ENCODE peak calls at places on chromosome 3, in six cellular contexts. S, N, F, T, G and Y are unnamed samples.

GRCh38 chr3:77190281-77190841 is 150.5 kb downstream of the ROBO2 start:
- DNase-seq in S (no peak), N (no peak), F (no peak), T (no peak), G (no peak), Y (no peak)

GRCh38 chr3:13482106-13482690 is 2.1 kb downstream of the HDAC11 start:
- DNase-seq in S (no peak), N (no peak), F (no peak), T (no peak), G (no peak), Y (no peak)

GRCh38 chr3:37338500-37338899 is 164.1 kb upstream of the LRRFIP2 start:
- DNase-seq in S (no peak), N (no peak), F (no peak), T (no peak), G (no peak), Y (no peak)

GRCh38 chr3:150247456-150247855 is 160.6 kb upstream of the TSC22D2 start:
- DNase-seq in S (no peak), N (no peak), F (no peak), T (no peak), G (no peak), Y (no peak)

GRCh38 chr3:14761121-14761672 is 57.6 kb upstream of the FGD5 start:
- DNase-seq in S (no peak), N (peak), F (no peak), T (no peak), G (no peak), Y (peak)

GRCh38 chr3:12451960-12452359 is 32.3 kb upstream of the TSEN2 start:
- DNase-seq in S (no peak), N (no peak), F (no peak), T (no peak), G (no peak), Y (no peak)

GRCh38 chr3:14810795-14811661 is 7.7 kb upstream of the FGD5 start:
- DNase-seq in S (no peak), N (peak), F (no peak), T (no peak), G (no peak), Y (peak)

GRCh38 chr3:185677146-185677829 is 91.2 kb downstream of the SENP2 start:
- DNase-seq in S (no peak), N (peak), F (peak), T (peak), G (peak), Y (peak)

GRCh38 chr3:162960269-162960668 is 1463.7 kb downstream of the OTOL1 start:
- DNase-seq in S (no peak), N (no peak), F (no peak), T (no peak), G (no peak), Y (no peak)

GRCh38 chr3:179801263-179801662 is 148.4 kb downstream of the USP13 start:
- DNase-seq in S (peak), N (no peak), F (no peak), T (no peak), G (no peak), Y (no peak)

GRCh38 chr3:195286115-195286872 is 15.3 kb upstream of the XXYLT1 start:
- DNase-seq in S (no peak), N (no peak), F (no peak), T (no peak), G (no peak), Y (no peak)

GRCh38 chr3:184164648-184165330 is 9.6 kb downstream of the DVL3 start:
- DNase-seq in S (no peak), N (peak), F (no peak), T (no peak), G (no peak), Y (no peak)

GRCh38 chr3:149771652-149772271 is 19.5 kb upstream of the COMMD2 start:
- DNase-seq in S (no peak), N (peak), F (peak), T (peak), G (peak), Y (peak)

GRCh38 chr3:12750658-12751071 is 8.4 kb downstream of the TMEM40 start:
- DNase-seq in S (no peak), N (no peak), F (no peak), T (no peak), G (no peak), Y (no peak)

GRCh38 chr3:197297476-197298340 is 704 bp downstream of the DLG1 start:
- DNase-seq in S (no peak), N (peak), F (peak), T (peak), G (peak), Y (peak)

GRCh38 chr3:9715764-9716437 is 12.3 kb downstream of the CPNE9 start:
- DNase-seq in S (peak), N (no peak), F (peak), T (no peak), G (peak), Y (peak)

GRCh38 chr3:144114767-144115166 is 143.1 kb downstream of the DIPK2A start:
- DNase-seq in S (no peak), N (no peak), F (no peak), T (no peak), G (no peak), Y (no peak)

GRCh38 chr3:155189478-155189877 is 104.0 kb downstream of the STRIT1 start:
- DNase-seq in S (no peak), N (no peak), F (no peak), T (no peak), G (no peak), Y (no peak)

GRCh38 chr3:142275856-142276255 is 50.5 kb upstream of the GK5 start:
- DNase-seq in S (peak), N (no peak), F (no peak), T (no peak), G (no peak), Y (no peak)

GRCh38 chr3:50658416-50658815 is 16.3 kb upstream of the DOCK3 start:
- DNase-seq in S (no peak), N (no peak), F (peak), T (no peak), G (no peak), Y (no peak)

GRCh38 chr3:78255403-78255802 is 1215.5 kb downstream of the ROBO2 start:
- DNase-seq in S (peak), N (no peak), F (no peak), T (no peak), G (no peak), Y (no peak)

GRCh38 chr3:128075516-128076464 is 23.6 kb downstream of the SEC61A1 start:
- DNase-seq in S (no peak), N (peak), F (no peak), T (peak), G (peak), Y (peak)

GRCh38 chr3:46095307-46095706 is 68.0 kb upstream of the XCR1 start:
- DNase-seq in S (no peak), N (no peak), F (no peak), T (no peak), G (peak), Y (no peak)